ENCODE peak calls at places on chromosome 12, in ten cellular contexts. E, A, T, V, G, U, B, L, X and C are unnamed samples.

GRCh38 chr12:98816720-98817119 is 171.6 kb downstream of the APAF1 start:
- DNase-seq in E (no peak), A (no peak), T (no peak), V (no peak), G (no peak), U (no peak), B (no peak), L (no peak), X (no peak), C (no peak)

GRCh38 chr12:18373176-18373575 is 111.9 kb downstream of the PIK3C2G start:
- DNase-seq in E (no peak), A (no peak), T (no peak), V (no peak), G (no peak), U (no peak), B (no peak), L (no peak), X (no peak), C (no peak)

GRCh38 chr12:19158909-19159308 is 29.4 kb downstream of the PLEKHA5 start:
- DNase-seq in E (no peak), A (no peak), T (no peak), V (no peak), G (no peak), U (no peak), B (no peak), L (no peak), X (no peak), C (no peak)

GRCh38 chr12:26566670-26567069 is 266.3 kb downstream of the ITPR2 start:
- DNase-seq in E (no peak), A (no peak), T (no peak), V (no peak), G (no peak), U (no peak), B (no peak), L (no peak), X (no peak), C (no peak)

GRCh38 chr12:126668961-126669360 is 1598.0 kb upstream of the TMEM132C start:
- DNase-seq in E (peak), A (no peak), T (no peak), V (no peak), G (no peak), U (no peak), B (no peak), L (no peak), X (no peak), C (no peak)

GRCh38 chr12:75765170-75766059 is 254.0 kb upstream of the KRR1 start:
- DNase-seq in E (no peak), A (no peak), T (no peak), V (no peak), G (no peak), U (no peak), B (no peak), L (no peak), X (no peak), C (no peak)

GRCh38 chr12:6097384-6097783 is 27.1 kb downstream of the VWF start:
- DNase-seq in E (peak), A (no peak), T (no peak), V (no peak), G (no peak), U (peak), B (no peak), L (no peak), X (no peak), C (no peak)

GRCh38 chr12:3055712-3056467 is 21.3 kb upstream of the TSPAN9 start:
- DNase-seq in E (no peak), A (no peak), T (no peak), V (no peak), G (no peak), U (no peak), B (no peak), L (no peak), X (no peak), C (no peak)

GRCh38 chr12:122004633-122005071 is 17.0 kb upstream of the BCL7A start:
- DNase-seq in E (no peak), A (no peak), T (no peak), V (no peak), G (no peak), U (no peak), B (no peak), L (no peak), X (no peak), C (no peak)

GRCh38 chr12:116636636-116637519 is 77.7 kb downstream of the MAP1LC3B2 start:
- DNase-seq in E (no peak), A (no peak), T (no peak), V (no peak), G (no peak), U (no peak), B (no peak), L (no peak), X (no peak), C (no peak)

GRCh38 chr12:18868673-18869072 is 130.8 kb downstream of the CAPZA3 start:
- DNase-seq in E (no peak), A (no peak), T (no peak), V (no peak), G (no peak), U (no peak), B (no peak), L (no peak), X (no peak), C (no peak)

GRCh38 chr12:27802936-27803335 is 22.9 kb upstream of the MANSC4 start:
- DNase-seq in E (no peak), A (no peak), T (no peak), V (no peak), G (no peak), U (peak), B (no peak), L (no peak), X (no peak), C (no peak)

GRCh38 chr12:130873106-130873795 is 1.4 kb downstream of the RAN start:
- DNase-seq in E (no peak), A (no peak), T (no peak), V (no peak), G (no peak), U (no peak), B (no peak), L (no peak), X (no peak), C (no peak)

GRCh38 chr12:58583541-58583940 is 336.8 kb downstream of the LRIG3 start:
- DNase-seq in E (no peak), A (no peak), T (no peak), V (no peak), G (no peak), U (no peak), B (peak), L (no peak), X (no peak), C (peak)

GRCh38 chr12:130456375-130457199 is 118.9 kb downstream of the PIWIL1 start:
- DNase-seq in E (no peak), A (no peak), T (no peak), V (peak), G (no peak), U (no peak), B (no peak), L (no peak), X (no peak), C (no peak)

GRCh38 chr12:29503283-29503682 is 5.8 kb upstream of the OVCH1 start:
- DNase-seq in E (no peak), A (no peak), T (no peak), V (no peak), G (no peak), U (no peak), B (no peak), L (no peak), X (no peak), C (no peak)

GRCh38 chr12:104275689-104276088 is 27.9 kb upstream of the EID3 start:
- DNase-seq in E (no peak), A (no peak), T (no peak), V (no peak), G (no peak), U (no peak), B (no peak), L (no peak), X (no peak), C (no peak)

GRCh38 chr12:91127751-91128150 is 16.5 kb upstream of the LUM start:
- DNase-seq in E (peak), A (no peak), T (no peak), V (no peak), G (no peak), U (no peak), B (no peak), L (no peak), X (no peak), C (no peak)

GRCh38 chr12:57236925-57237652 is 7.6 kb downstream of the SHMT2 start:
- DNase-seq in E (no peak), A (no peak), T (no peak), V (no peak), G (no peak), U (no peak), B (peak), L (no peak), X (peak), C (peak)

GRCh38 chr12:57722716-57723629 is 15.6 kb downstream of the AGAP2 start:
- DNase-seq in E (no peak), A (no peak), T (no peak), V (no peak), G (no peak), U (no peak), B (no peak), L (peak), X (no peak), C (no peak)

GRCh38 chr12:76308866-76309265 is 39.3 kb downstream of the BBS10 start:
- DNase-seq in E (no peak), A (no peak), T (no peak), V (no peak), G (no peak), U (no peak), B (no peak), L (no peak), X (no peak), C (no peak)

GRCh38 chr12:34402228-34402898 is 380.1 kb downstream of the ALG10 start:
- DNase-seq in E (no peak), A (no peak), T (no peak), V (no peak), G (peak), U (peak), B (peak), L (peak), X (peak), C (peak)

GRCh38 chr12:102496571-102496970 is 16.2 kb upstream of the IGF1 start:
- DNase-seq in E (no peak), A (no peak), T (no peak), V (no peak), G (no peak), U (no peak), B (no peak), L (no peak), X (no peak), C (no peak)

DNA sequence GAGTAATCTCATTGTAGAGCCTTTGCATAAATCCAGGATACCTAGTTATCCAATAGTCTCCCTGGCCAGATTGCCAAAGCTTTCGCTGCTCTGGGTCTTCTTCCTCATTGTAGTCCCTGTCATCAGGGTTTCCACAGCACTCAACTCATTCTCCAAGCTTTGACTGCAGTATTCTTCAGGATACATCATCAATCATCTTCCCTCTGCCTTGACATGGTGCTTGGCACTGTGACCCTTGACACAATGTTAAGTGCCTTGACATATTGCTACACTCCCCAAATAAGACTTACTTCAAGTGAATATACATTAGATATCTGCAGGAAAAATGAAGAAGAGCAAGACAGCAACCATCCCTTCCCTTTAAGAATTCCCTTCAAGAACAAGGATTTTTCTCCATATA is 60.1 kb upstream of the RESF1 start:
- DNase-seq in E (no peak), A (no peak), T (no peak), V (no peak), G (no peak), U (no peak), B (no peak), L (no peak), X (no peak), C (no peak)
- H3K4me3 ChIP-seq in E (no peak), A (no peak), T (no peak), V (no peak), G (no peak), U (no peak), B (no peak), L (no peak), X (no peak), C (no peak)

GRCh38 chr12:109998241-109998903 is 858 bp upstream of the ANKRD13A start:
- DNase-seq in E (no peak), A (no peak), T (no peak), V (no peak), G (no peak), U (no peak), B (no peak), L (no peak), X (no peak), C (no peak)
- H3K4me3 ChIP-seq in E (peak), A (peak), T (peak), V (no peak), G (no peak), U (peak), B (peak), L (peak), X (peak), C (peak)

DNA sequence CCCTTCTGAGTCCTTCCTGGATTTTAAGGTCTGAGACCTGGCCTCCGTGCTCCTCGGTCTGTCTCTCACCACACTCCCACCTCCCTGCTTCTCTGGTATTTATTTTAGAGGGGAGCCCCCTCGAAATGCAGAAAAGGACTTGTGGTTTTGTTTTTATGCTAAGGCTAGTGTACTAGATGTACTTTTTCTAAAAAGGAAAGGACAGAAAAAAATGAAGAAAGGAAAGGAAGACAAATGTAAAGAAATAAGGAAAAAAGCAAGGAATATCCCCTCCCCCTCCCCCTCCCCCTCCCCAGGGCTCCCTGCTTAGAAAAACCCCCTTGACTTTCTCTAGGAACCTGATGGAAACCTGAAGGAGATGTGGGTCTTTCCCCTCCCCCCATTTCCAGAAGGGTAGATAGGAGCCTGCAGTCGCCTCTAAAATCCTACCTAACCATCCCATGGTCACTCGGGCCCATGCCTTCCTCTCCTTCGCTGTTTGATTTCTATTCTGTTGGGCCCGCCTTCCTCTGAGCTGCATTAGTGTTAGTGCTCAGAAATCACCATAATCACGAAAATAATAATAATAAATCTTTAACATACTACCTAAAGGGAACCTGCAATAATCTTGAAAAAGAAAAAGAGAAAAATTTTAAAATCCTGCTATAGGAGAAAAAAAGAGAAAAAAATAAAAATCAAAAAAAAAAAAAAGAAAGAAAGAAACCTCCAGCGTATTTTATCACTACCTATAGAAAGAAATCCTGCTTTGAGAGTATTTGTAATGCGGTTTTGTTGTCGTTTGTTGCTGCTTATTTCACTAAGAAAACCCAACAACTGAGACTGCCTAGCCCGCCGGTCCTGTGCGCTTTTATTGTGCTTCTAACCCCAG is 3.1 kb downstream of the HOXC8 start:
- DNase-seq in E (no peak), A (no peak), T (no peak), V (no peak), G (no peak), U (no peak), B (no peak), L (no peak), X (no peak), C (no peak)
- H3K4me3 ChIP-seq in E (no peak), A (peak), T (peak), V (no peak), G (no peak), U (no peak), B (no peak), L (peak), X (no peak), C (peak)

DNA sequence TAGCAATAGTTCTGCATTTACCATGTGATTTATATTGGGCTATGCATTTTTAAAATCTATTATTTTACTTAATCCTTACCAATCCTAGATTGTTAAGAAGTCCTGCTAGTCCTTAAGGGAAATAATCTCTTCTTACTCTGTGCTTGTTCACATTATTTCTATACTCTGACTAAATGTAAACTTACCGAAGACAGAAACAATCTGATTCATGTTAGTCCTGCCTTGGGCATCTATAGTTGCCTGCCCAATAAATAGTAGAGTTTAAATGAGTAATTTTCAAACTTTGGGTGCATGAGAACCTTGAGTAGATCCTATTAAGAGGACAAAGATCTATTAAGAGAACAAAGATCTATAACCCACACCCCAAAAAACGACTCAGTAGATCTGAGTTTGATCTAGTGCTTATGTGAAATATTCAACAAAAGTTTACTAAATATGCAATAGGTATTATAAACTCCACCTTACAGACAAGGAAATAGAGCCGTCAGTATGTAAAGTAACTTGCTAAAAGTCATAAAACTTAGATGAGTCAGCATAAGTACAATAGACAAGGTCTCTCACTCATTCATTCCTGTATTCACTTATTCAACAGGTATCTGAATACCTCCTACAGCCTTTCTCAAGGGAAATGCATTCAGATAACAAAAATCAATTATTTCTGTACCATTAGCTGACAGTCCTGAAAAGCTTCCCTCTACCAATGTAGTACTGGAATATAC is 127.6 kb downstream of the PAWR start:
- DNase-seq in E (no peak), A (no peak), T (no peak), V (no peak), G (no peak), U (no peak), B (no peak), L (no peak), X (no peak), C (no peak)
- H3K4me3 ChIP-seq in E (no peak), A (no peak), T (no peak), V (no peak), G (no peak), U (no peak), B (no peak), L (no peak), X (no peak), C (no peak)

DNA sequence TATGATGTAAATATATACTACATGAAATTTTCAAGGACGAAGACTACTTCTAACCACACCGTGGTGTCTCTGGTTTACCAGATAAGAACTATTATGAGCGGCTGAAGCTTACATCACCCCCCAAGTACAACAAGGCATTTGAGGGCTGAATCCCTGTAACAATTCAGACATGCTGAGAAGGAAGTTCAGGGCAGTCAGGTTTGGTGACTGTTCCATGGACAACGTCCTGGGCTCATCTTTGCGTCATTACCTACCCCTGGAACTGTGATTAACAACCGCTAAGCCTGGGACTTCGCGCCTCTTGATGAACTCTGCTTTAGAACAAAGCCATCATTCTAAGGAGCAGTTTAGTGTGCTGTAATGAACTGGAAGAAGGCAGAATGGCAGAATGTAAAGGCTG is 263.3 kb downstream of the ADAMTS20 start:
- DNase-seq in E (no peak), A (no peak), T (no peak), V (no peak), G (no peak), U (no peak), B (no peak), L (no peak), X (no peak), C (no peak)
- H3K4me3 ChIP-seq in E (no peak), A (no peak), T (no peak), V (no peak), G (no peak), U (no peak), B (no peak), L (no peak), X (no peak), C (no peak)

DNA sequence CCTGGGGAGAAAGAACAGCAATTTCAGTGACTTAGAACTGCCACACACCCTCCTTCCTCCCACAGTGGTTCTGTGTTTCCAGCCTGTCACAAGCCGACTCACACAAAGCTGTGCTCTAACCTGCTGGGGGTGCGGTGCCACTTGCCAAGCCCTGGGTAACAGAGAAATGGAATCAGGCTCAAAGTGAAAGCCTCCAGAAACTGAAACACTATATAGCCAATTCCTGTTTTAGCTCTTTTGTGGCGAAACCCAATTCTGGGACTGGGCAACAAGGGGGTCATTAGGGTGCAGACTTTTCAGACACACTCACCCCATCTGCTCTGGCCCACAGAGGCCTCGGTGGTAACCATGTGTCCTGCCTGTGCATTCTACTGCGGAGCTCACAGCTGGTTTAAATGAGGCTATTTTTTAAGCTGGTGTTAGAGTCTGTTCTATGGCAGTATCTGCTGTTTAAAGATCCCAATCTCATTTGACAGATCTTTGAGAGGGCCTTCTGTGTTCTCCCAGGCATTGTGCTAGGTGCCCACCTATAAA is 15.2 kb upstream of the ACTR6 start:
- DNase-seq in E (no peak), A (no peak), T (no peak), V (no peak), G (no peak), U (no peak), B (no peak), L (no peak), X (no peak), C (no peak)
- H3K4me3 ChIP-seq in E (no peak), A (no peak), T (no peak), V (no peak), G (no peak), U (peak), B (no peak), L (no peak), X (no peak), C (no peak)

GRCh38 chr12:66050283-66050576 is 80.3 kb downstream of the LLPH start:
- DNase-seq in E (no peak), A (no peak), T (no peak), V (no peak), G (no peak), U (no peak), B (no peak), L (no peak), X (no peak), C (no peak)

GRCh38 chr12:66048843-66049537 is 81.6 kb downstream of the LLPH start:
- DNase-seq in E (no peak), A (no peak), T (no peak), V (no peak), G (no peak), U (no peak), B (no peak), L (no peak), X (no peak), C (no peak)

GRCh38 chr12:66049538-66050282 is 80.8 kb downstream of the LLPH start:
- DNase-seq in E (no peak), A (no peak), T (no peak), V (no peak), G (no peak), U (no peak), B (no peak), L (no peak), X (no peak), C (no peak)

GRCh38 chr12:66050610-66051009 is 79.9 kb downstream of the LLPH start:
- DNase-seq in E (no peak), A (no peak), T (no peak), V (no peak), G (no peak), U (no peak), B (no peak), L (no peak), X (no peak), C (no peak)

GRCh38 chr12:66048218-66048842 is 82.2 kb downstream of the LLPH start:
- DNase-seq in E (no peak), A (no peak), T (no peak), V (no peak), G (no peak), U (no peak), B (no peak), L (no peak), X (no peak), C (no peak)
- H3K4me3 ChIP-seq in E (no peak), A (no peak), T (no peak), V (no peak), G (no peak), U (no peak), B (no peak), L (no peak), X (no peak), C (no peak)

GRCh38 chr12:14216405-14217294 is 148.8 kb upstream of the ATF7IP start:
- DNase-seq in E (no peak), A (no peak), T (no peak), V (no peak), G (no peak), U (no peak), B (no peak), L (no peak), X (no peak), C (no peak)
- H3K4me3 ChIP-seq in E (no peak), A (no peak), T (peak), V (no peak), G (no peak), U (peak), B (peak), L (no peak), X (no peak), C (no peak)